ENCODE peak calls at places on chromosomes 12 and 14, in five cellular contexts. M is omental fat pad; Z is stomach; J is AG09319; G is stimulated activated CD4-positive, alpha-beta T cell treated with anti-CD3 and anti-CD28 coated beads, Interleukin-15, amount 100 ng/mL, for 48 hours. H is an unnamed sample.

GRCh38 chr12:58424735-58425379 is 483.5 kb downstream of the ATP23 start:
- DNase-seq in M (no peak), Z (no peak), J (no peak), G (no peak), H (no peak)

GRCh38 chr12:127681151-127681754 is 585.7 kb upstream of the TMEM132C start:
- DNase-seq in M (no peak), Z (no peak), J (no peak), G (no peak), H (no peak)

GRCh38 chr12:87283111-87283510 is 746.1 kb downstream of the C12orf50 start:
- DNase-seq in M (no peak), Z (no peak), J (no peak), G (no peak), H (no peak)

GRCh38 chr12:126069549-126070165 is 1004.4 kb downstream of the AACS start:
- DNase-seq in M (peak), Z (peak), J (peak), G (peak), H (no peak)

GRCh38 chr12:62772556-62772955 is 162.4 kb downstream of the PPM1H start:
- DNase-seq in M (no peak), Z (no peak), J (no peak), G (no peak), H (no peak)

GRCh38 chr12:122951406-122951805 is 14.9 kb downstream of the ABCB9 start:
- DNase-seq in M (no peak), Z (peak), J (no peak), G (no peak), H (no peak)

GRCh38 chr12:100503228-100503628 is 29.6 kb downstream of the NR1H4 start:
- DNase-seq in M (no peak), Z (no peak), J (no peak), G (no peak), H (no peak)

GRCh38 chr12:45988259-45988658 is 2.1 kb downstream of the SCAF11 start:
- DNase-seq in M (no peak), Z (no peak), J (no peak), G (no peak), H (no peak)

GRCh38 chr12:105943525-105943924 is 195.2 kb downstream of the NUAK1 start:
- DNase-seq in M (no peak), Z (no peak), J (no peak), G (no peak), H (no peak)

GRCh38 chr12:46473634-46474201 is 101.1 kb upstream of the SLC38A2 start:
- DNase-seq in M (no peak), Z (peak), J (peak), G (no peak), H (no peak)

GRCh38 chr14:48983355-48983888 is 602.8 kb downstream of the RPS29 start:
- DNase-seq in M (no peak), Z (no peak), J (no peak), G (no peak), H (no peak)

GRCh38 chr14:69439516-69440270 is 41.2 kb downstream of the SLC39A9 start:
- DNase-seq in M (no peak), Z (no peak), J (no peak), G (no peak), H (no peak)

GRCh38 chr14:22002860-22003284 is 329.3 kb upstream of the OR4E1 start:
- DNase-seq in M (no peak), Z (no peak), J (no peak), G (peak), H (no peak)

GRCh38 chr14:52067873-52068740 is 752 bp downstream of the NID2 start:
- DNase-seq in M (no peak), Z (no peak), J (no peak), G (no peak), H (peak)

GRCh38 chr14:88488897-88489296 is 65.9 kb downstream of the PTPN21 start:
- DNase-seq in M (no peak), Z (no peak), J (no peak), G (no peak), H (no peak)

GRCh38 chr14:34362625-34363251 is 99.3 kb downstream of the SPTSSA start:
- DNase-seq in M (no peak), Z (no peak), J (peak), G (no peak), H (no peak)

GRCh38 chr12:53805801-53806200 is 54.0 kb upstream of the CISTR start:
- DNase-seq in M (no peak), Z (no peak), J (no peak), G (no peak), H (no peak)

GRCh38 chr12:76747245-76747644 is 16.7 kb upstream of the ZDHHC17 start:
- DNase-seq in M (no peak), Z (no peak), J (no peak), G (no peak), H (no peak)

GRCh38 chr12:29088611-29089219 is 60.4 kb upstream of the FAR2 start:
- DNase-seq in M (no peak), Z (no peak), J (no peak), G (no peak), H (no peak)

GRCh38 chr14:89435527-89436273 is 18.7 kb upstream of the FOXN3 start:
- DNase-seq in M (no peak), Z (no peak), J (no peak), G (no peak), H (no peak)

GRCh38 chr12:19981944-19982343 is 386.4 kb upstream of the PDE3A start:
- DNase-seq in M (no peak), Z (no peak), J (no peak), G (no peak), H (no peak)

GRCh38 chr12:101775814-101776213 is 36.6 kb upstream of the SYCP3 start:
- DNase-seq in M (no peak), Z (no peak), J (no peak), G (no peak), H (no peak)

GRCh38 chr12:106163712-106164111 is 25.0 kb upstream of the NUAK1 start:
- DNase-seq in M (no peak), Z (no peak), J (no peak), G (no peak), H (no peak)

GRCh38 chr14:78697341-78697740 is 527.2 kb downstream of the NRXN3 start:
- DNase-seq in M (no peak), Z (no peak), J (peak), G (no peak), H (no peak)

GRCh38 chr14:60679566-60680258 is 30.4 kb upstream of the SIX1 start:
- DNase-seq in M (no peak), Z (no peak), J (no peak), G (no peak), H (no peak)

GRCh38 chr12:28967426-28967825 is 181.7 kb upstream of the FAR2 start:
- DNase-seq in M (no peak), Z (no peak), J (no peak), G (no peak), H (no peak)